ENCODE peak calls at places on chromosomes 16 and 17, in six cellular contexts. R, Q, N, E, O and G are unnamed samples.
A peak's percentile ranks its signal among the peaks of the same experiment; 100 is the strongest.

GRCh38 chr16:47503936-47504335 is 42.8 kb downstream of the PHKB start:
- ATAC-seq in O (no peak), R (no peak), E (no peak), Q (no peak), N (no peak), G (no peak)

GRCh38 chr17:82129095-82129494 is 31.1 kb upstream of the FASN start:
- ATAC-seq in O (no peak), Q (no peak), E (no peak), N (no peak), R (no peak), G (no peak)

GRCh38 chr17:37025241-37025640 is 76.5 kb downstream of the AATF start:
- ATAC-seq in Q (no peak), O (no peak), R (no peak), E (no peak), N (no peak), G (no peak)

GRCh38 chr17:82112866-82113390 is 14.9 kb upstream of the FASN start:
- ATAC-seq in E (no peak), O (peak; percentile 39), R (no peak), Q (no peak), N (no peak), G (no peak)

GRCh38 chr17:76262732-76263344 is 2.3 kb upstream of the UBALD2 start:
- ATAC-seq in E (no peak), R (no peak), N (no peak), Q (no peak), O (no peak), G (no peak)

GRCh38 chr17:40019140-40019991 is 4.1 kb downstream of the CSF3 start:
- ATAC-seq in R (no peak), E (no peak), Q (no peak), O (no peak), N (no peak), G (peak; percentile 50)

GRCh38 chr16:84818989-84819643 is 669 bp upstream of the CRISPLD2 start:
- ATAC-seq in Q (no peak), O (no peak), E (no peak), R (no peak), N (peak; percentile 2), G (no peak)

GRCh38 chr17:32385121-32385520 is 35.2 kb downstream of the ZNF207 start:
- ATAC-seq in O (no peak), Q (no peak), N (no peak), R (no peak), E (no peak), G (no peak)

GRCh38 chr16:57265850-57266530 is 18.5 kb downstream of the PLLP start:
- ATAC-seq in Q (no peak), E (no peak), O (peak; percentile 83), N (no peak), R (no peak), G (peak; percentile 85)

GRCh38 chr16:64926476-64926875 is 195.4 kb downstream of the CDH11 start:
- ATAC-seq in N (no peak), R (no peak), O (no peak), E (no peak), Q (no peak), G (no peak)

GRCh38 chr16:89855301-89855945 is 18.0 kb upstream of the TCF25 start:
- ATAC-seq in Q (no peak), E (no peak), O (peak; percentile 43), R (no peak), N (no peak), G (peak; percentile 43)

GRCh38 chr16:14148569-14148968 is 77.5 kb downstream of the MRTFB start:
- ATAC-seq in R (no peak), N (no peak), E (no peak), O (no peak), Q (no peak), G (no peak)

GRCh38 chr16:86824751-86825310 is 246.5 kb downstream of the FOXL1 start:
- ATAC-seq in Q (no peak), E (no peak), R (no peak), N (no peak), O (no peak), G (no peak)

GRCh38 chr17:66431910-66432309 is 129.5 kb downstream of the PRKCA start:
- ATAC-seq in Q (no peak), O (peak; percentile 72), E (no peak), N (no peak), R (no peak), G (no peak)

GRCh38 chr16:1583180-1583579 is 28.7 kb downstream of the IFT140 start:
- ATAC-seq in O (no peak), R (no peak), N (no peak), Q (no peak), E (no peak), G (no peak)

GRCh38 chr17:16415031-16415924 is at the start of gene TRPV2:
- ATAC-seq in R (peak; percentile 45), Q (peak; percentile 49), O (peak; percentile 46), E (peak; percentile 55), N (peak; percentile 44), G (peak; percentile 20)

GRCh38 chr17:83199500-83200201 is 120.2 kb downstream of the METRNL start:
- ATAC-seq in R (peak; percentile 52), O (peak; percentile 45), E (peak; percentile 56), N (peak; percentile 46), Q (peak; percentile 43), G (peak; percentile 7)

GRCh38 chr17:8118769-8119574 is 658 bp upstream of the ALOXE3 start:
- ATAC-seq in O (peak; percentile 88), E (peak; percentile 70), N (peak; percentile 69), Q (peak; percentile 60), R (peak; percentile 69), G (peak; percentile 86)

GRCh38 chr17:72193395-72194106 is 72.7 kb downstream of the SOX9 start:
- ATAC-seq in O (peak; percentile 27), R (no peak), E (no peak), Q (no peak), N (no peak), G (no peak)

GRCh38 chr17:42135664-42136653 is 13.4 kb downstream of the HSPB9 start:
- ATAC-seq in O (peak; percentile 79), R (no peak), E (no peak), N (no peak), Q (no peak), G (peak; percentile 66)

GRCh38 chr17:57017625-57018024 is 39.7 kb downstream of the SCPEP1 start:
- ATAC-seq in O (no peak), N (no peak), E (no peak), Q (no peak), R (no peak), G (no peak)